ENCODE peak calls at places on chromosomes 11 and 22, in eight cellular contexts. S is CD4-positive, alpha-beta T cell; F is stimulated activated naive CD4-positive, alpha-beta T cell; Y is fibroblast of lung; M is EL; D is MV-4-11; Z is effector memory CD8-positive, alpha-beta T cell; C is coronary artery. K is an unnamed sample.
A peak's percentile ranks its signal among the peaks of the same experiment; 100 is the strongest.

GRCh38 chr11:70711911-70712185 is 313.5 kb downstream of the CTTN start:
- DNase-seq in S (no peak), F (no peak), Y (no peak), M (no peak), D (no peak), Z (no peak), C (no peak), K (no peak)

GRCh38 chr11:69249641-69250502 is 44.1 kb upstream of the MYEOV start:
- DNase-seq in S (no peak), F (no peak), Y (peak; percentile 77), M (peak; percentile 14), D (no peak), Z (no peak), C (no peak), K (peak; percentile 61)

GRCh38 chr11:84719935-84720577 is 907.1 kb downstream of the DLG2 start:
- DNase-seq in S (no peak), F (no peak), Y (no peak), M (no peak), D (no peak), Z (no peak), C (no peak), K (no peak)

GRCh38 chr11:73374130-73374529 is 2.1 kb upstream of the RELT start:
- DNase-seq in S (no peak), F (no peak), Y (no peak), M (no peak), D (no peak), Z (no peak), C (no peak), K (no peak)

GRCh38 chr11:69280994-69281393 is 13.0 kb upstream of the MYEOV start:
- DNase-seq in S (no peak), F (no peak), Y (peak; percentile 94), M (peak; percentile 90), D (no peak), Z (no peak), C (no peak), K (peak; percentile 96)

GRCh38 chr11:73381589-73381988 is 5.4 kb downstream of the RELT start:
- DNase-seq in S (no peak), F (no peak), Y (no peak), M (no peak), D (peak; percentile 47), Z (no peak), C (no peak), K (no peak)

GRCh38 chr22:39820266-39820665 is 73.3 kb downstream of the ENTHD1 start:
- DNase-seq in S (no peak), F (no peak), Y (peak; percentile 84), M (peak; percentile 81), D (no peak), Z (no peak), C (no peak), K (peak; percentile 74)

GRCh38 chr11:63609971-63610580 is 4.2 kb downstream of the PLAAT3 start:
- DNase-seq in S (no peak), F (no peak), Y (peak; percentile 58), M (peak; percentile 30), D (no peak), Z (no peak), C (peak; percentile 68), K (no peak)

GRCh38 chr11:10494636-10495463 is 39.8 kb downstream of the AMPD3 start:
- DNase-seq in S (no peak), F (no peak), Y (no peak), M (no peak), D (no peak), Z (no peak), C (peak; percentile 70), K (no peak)

GRCh38 chr22:18048441-18048898 is 24.1 kb upstream of the MICAL3 start:
- DNase-seq in S (no peak), F (no peak), Y (peak; percentile 22), M (peak; percentile 66), D (no peak), Z (no peak), C (no peak), K (no peak)